ENCODE peak calls at places on chromosome 9, in eight cellular contexts. S is AG08396; E is activated B cell treated with CpG ODN at 0.5 μM for 24 hours; C is B cell; A is upper lobe of left lung; U is stimulated activated naive CD4-positive, alpha-beta T cell; B is MM.1S; L is EL. Q is an unnamed sample.

GRCh38 chr9:130328349-130328801 is 62.8 kb downstream of the HMCN2 start:
- DNase-seq in S (no peak), E (no peak), C (no peak), A (no peak), U (no peak), B (no peak), L (peak), Q (no peak)

GRCh38 chr9:129333961-129334743 is 156.1 kb upstream of the IER5L start:
- DNase-seq in S (peak), E (no peak), C (no peak), A (peak), U (peak), B (no peak), L (peak), Q (peak)

GRCh38 chr9:124017064-124017928 is 5.7 kb downstream of the LHX2 start:
- DNase-seq in S (no peak), E (no peak), C (no peak), A (no peak), U (no peak), B (no peak), L (no peak), Q (no peak)

GRCh38 chr9:93223241-93224180 is 39.6 kb downstream of the WNK2 start:
- DNase-seq in S (peak), E (no peak), C (no peak), A (no peak), U (no peak), B (no peak), L (peak), Q (peak)

GRCh38 chr9:129323376-129323998 is 145.4 kb upstream of the IER5L start:
- DNase-seq in S (no peak), E (no peak), C (no peak), A (no peak), U (no peak), B (no peak), L (no peak), Q (no peak)

GRCh38 chr9:130663258-130664171 is 879 bp upstream of the PRDM12 start:
- DNase-seq in S (peak), E (no peak), C (no peak), A (no peak), U (no peak), B (no peak), L (no peak), Q (no peak)

GRCh38 chr9:76676857-76677256 is 87.4 kb upstream of the PCA3 start:
- DNase-seq in S (no peak), E (no peak), C (no peak), A (no peak), U (no peak), B (no peak), L (no peak), Q (no peak)

GRCh38 chr9:18520395-18520794 is 46.4 kb downstream of the ADAMTSL1 start:
- DNase-seq in S (no peak), E (no peak), C (no peak), A (no peak), U (no peak), B (no peak), L (no peak), Q (no peak)

GRCh38 chr9:2657427-2657826 is 35.8 kb downstream of the VLDLR start:
- DNase-seq in S (no peak), E (peak), C (peak), A (peak), U (no peak), B (no peak), L (no peak), Q (no peak)

GRCh38 chr9:81560851-81561732 is 128.3 kb downstream of the TLE1 start:
- DNase-seq in S (no peak), E (no peak), C (no peak), A (no peak), U (no peak), B (no peak), L (no peak), Q (peak)

GRCh38 chr9:135065804-135066203 is 21.7 kb upstream of the OLFM1 start:
- DNase-seq in S (no peak), E (no peak), C (no peak), A (no peak), U (no peak), B (no peak), L (no peak), Q (no peak)

GRCh38 chr9:72623156-72623555 is 101.7 kb downstream of the TMC1 start:
- DNase-seq in S (no peak), E (no peak), C (no peak), A (no peak), U (no peak), B (no peak), L (no peak), Q (peak)

GRCh38 chr9:8845808-8846207 is 1046.2 kb upstream of the DMAC1 start:
- DNase-seq in S (no peak), E (no peak), C (no peak), A (no peak), U (no peak), B (no peak), L (no peak), Q (no peak)

GRCh38 chr9:20732118-20732517 is 48.1 kb downstream of the FOCAD start:
- DNase-seq in S (no peak), E (no peak), C (no peak), A (no peak), U (no peak), B (no peak), L (peak), Q (peak)

GRCh38 chr9:90515550-90515949 is 127.1 kb downstream of the DIRAS2 start:
- DNase-seq in S (no peak), E (no peak), C (no peak), A (no peak), U (no peak), B (peak), L (no peak), Q (no peak)

GRCh38 chr9:107971241-107971640 is 481.7 kb upstream of the KLF4 start:
- DNase-seq in S (no peak), E (no peak), C (no peak), A (no peak), U (no peak), B (no peak), L (no peak), Q (no peak)

GRCh38 chr9:133000842-133001241 is 22.3 kb downstream of the GFI1B start:
- DNase-seq in S (no peak), E (no peak), C (no peak), A (no peak), U (no peak), B (no peak), L (no peak), Q (no peak)

GRCh38 chr9:86424246-86424891 is 70.2 kb upstream of the TUT7 start:
- DNase-seq in S (no peak), E (no peak), C (no peak), A (no peak), U (no peak), B (no peak), L (peak), Q (no peak)

GRCh38 chr9:129627556-129628492 is 1.9 kb downstream of the NTMT1 start:
- DNase-seq in S (no peak), E (no peak), C (no peak), A (no peak), U (no peak), B (no peak), L (peak), Q (no peak)

GRCh38 chr9:29212590-29213373 is 1639.5 kb upstream of the C9orf72 start:
- DNase-seq in S (no peak), E (no peak), C (no peak), A (no peak), U (no peak), B (peak), L (no peak), Q (peak)

GRCh38 chr9:132556226-132556625 is 26.2 kb upstream of the BARHL1 start:
- DNase-seq in S (no peak), E (no peak), C (no peak), A (no peak), U (no peak), B (no peak), L (no peak), Q (no peak)